ENCODE peak calls at places on chromosomes 1 and 21, in five cellular contexts. One of them, this sample, is unnamed.

GRCh38 chr1:229086686-229087085 is 184.2 kb upstream of the RAB4A start:
- DNase-seq in T47D: no peak
- DNase-seq in kidney glomerular epithelial cell: no peak
- DNase-seq in kidney epithelial cell: no peak
- DNase-seq in smooth muscle cell of the brain vasculature: no peak
- DNase-seq in this sample: no peak

GRCh38 chr1:24391882-24392603 is 21.5 kb downstream of the STPG1 start:
- DNase-seq in kidney epithelial cell: no peak
- DNase-seq in smooth muscle cell of the brain vasculature: no peak
- DNase-seq in T47D: peak; percentile 50
- DNase-seq in kidney glomerular epithelial cell: peak; percentile 33
- DNase-seq in this sample: peak; percentile 74

GRCh38 chr21:29938968-29939858 is 583 bp downstream of the GRIK1 start:
- DNase-seq in kidney epithelial cell: no peak
- DNase-seq in smooth muscle cell of the brain vasculature: no peak
- DNase-seq in kidney glomerular epithelial cell: no peak
- DNase-seq in T47D: peak; percentile 5
- DNase-seq in this sample: no peak

GRCh38 chr1:206674745-206675175 is 9.9 kb upstream of the MAPKAPK2 start:
- DNase-seq in T47D: peak; percentile 90
- DNase-seq in kidney glomerular epithelial cell: peak; percentile 90
- DNase-seq in smooth muscle cell of the brain vasculature: peak; percentile 83
- DNase-seq in kidney epithelial cell: peak; percentile 84
- DNase-seq in this sample: no peak

GRCh38 chr1:202439308-202439707 is 90.8 kb downstream of the PPP1R12B start:
- DNase-seq in kidney epithelial cell: no peak
- DNase-seq in kidney glomerular epithelial cell: no peak
- DNase-seq in smooth muscle cell of the brain vasculature: no peak
- DNase-seq in T47D: no peak
- DNase-seq in this sample: no peak

GRCh38 chr21:19607983-19608668 is 1204.5 kb upstream of the TMPRSS15 start:
- DNase-seq in T47D: peak; percentile 64
- DNase-seq in smooth muscle cell of the brain vasculature: no peak
- DNase-seq in kidney glomerular epithelial cell: no peak
- DNase-seq in kidney epithelial cell: no peak
- DNase-seq in this sample: no peak

GRCh38 chr1:38064232-38064903 is 17.8 kb upstream of the POU3F1 start:
- DNase-seq in smooth muscle cell of the brain vasculature: no peak
- DNase-seq in kidney epithelial cell: peak; percentile 55
- DNase-seq in T47D: no peak
- DNase-seq in kidney glomerular epithelial cell: peak; percentile 18
- DNase-seq in this sample: peak; percentile 16

GRCh38 chr1:151892190-151892589 is 17.1 kb downstream of the THEM4 start:
- DNase-seq in T47D: no peak
- DNase-seq in smooth muscle cell of the brain vasculature: no peak
- DNase-seq in kidney epithelial cell: no peak
- DNase-seq in kidney glomerular epithelial cell: no peak
- DNase-seq in this sample: no peak

GRCh38 chr1:31669786-31670582 is 25.3 kb upstream of the PEF1 start:
- DNase-seq in kidney epithelial cell: peak; percentile 23
- DNase-seq in T47D: peak; percentile 79
- DNase-seq in kidney glomerular epithelial cell: peak; percentile 62
- DNase-seq in smooth muscle cell of the brain vasculature: peak; percentile 28
- DNase-seq in this sample: peak; percentile 62

GRCh38 chr1:203054184-203054583 is 27.9 kb downstream of the PPFIA4 start:
- DNase-seq in kidney glomerular epithelial cell: no peak
- DNase-seq in T47D: no peak
- DNase-seq in kidney epithelial cell: no peak
- DNase-seq in smooth muscle cell of the brain vasculature: no peak
- DNase-seq in this sample: no peak

GRCh38 chr1:233453433-233454200 is 126.1 kb downstream of the MAP3K21 start:
- DNase-seq in T47D: no peak
- DNase-seq in kidney epithelial cell: no peak
- DNase-seq in smooth muscle cell of the brain vasculature: no peak
- DNase-seq in kidney glomerular epithelial cell: no peak
- DNase-seq in this sample: no peak

GRCh38 chr1:56658254-56658653 is 13.1 kb downstream of the PRKAA2 start:
- DNase-seq in kidney epithelial cell: no peak
- DNase-seq in kidney glomerular epithelial cell: no peak
- DNase-seq in smooth muscle cell of the brain vasculature: no peak
- DNase-seq in T47D: no peak
- DNase-seq in this sample: no peak

GRCh38 chr1:45033356-45033755 is 21.3 kb downstream of the UROD start:
- DNase-seq in smooth muscle cell of the brain vasculature: no peak
- DNase-seq in kidney glomerular epithelial cell: no peak
- DNase-seq in T47D: no peak
- DNase-seq in kidney epithelial cell: no peak
- DNase-seq in this sample: no peak

GRCh38 chr1:211236633-211237321 is 22.4 kb upstream of the RCOR3 start:
- DNase-seq in kidney epithelial cell: no peak
- DNase-seq in T47D: peak; percentile 27
- DNase-seq in smooth muscle cell of the brain vasculature: no peak
- DNase-seq in kidney glomerular epithelial cell: peak; percentile 6
- DNase-seq in this sample: no peak

GRCh38 chr1:152189657-152190442 is 30.8 kb upstream of the RPTN start:
- DNase-seq in T47D: peak; percentile 85
- DNase-seq in smooth muscle cell of the brain vasculature: peak; percentile 49
- DNase-seq in kidney glomerular epithelial cell: peak; percentile 76
- DNase-seq in kidney epithelial cell: no peak
- DNase-seq in this sample: peak; percentile 82

GRCh38 chr1:244316986-244317655 is 134.6 kb downstream of the ADSS2 start:
- DNase-seq in T47D: no peak
- DNase-seq in kidney glomerular epithelial cell: no peak
- DNase-seq in smooth muscle cell of the brain vasculature: no peak
- DNase-seq in kidney epithelial cell: no peak
- DNase-seq in this sample: no peak

GRCh38 chr1:182716740-182717720 is 32.6 kb upstream of the RGS8 start:
- DNase-seq in kidney epithelial cell: no peak
- DNase-seq in T47D: peak; percentile 63
- DNase-seq in kidney glomerular epithelial cell: no peak
- DNase-seq in smooth muscle cell of the brain vasculature: no peak
- DNase-seq in this sample: no peak

GRCh38 chr1:25620211-25620610 is 3.6 kb downstream of the MAN1C1 start:
- DNase-seq in kidney glomerular epithelial cell: no peak
- DNase-seq in T47D: no peak
- DNase-seq in smooth muscle cell of the brain vasculature: no peak
- DNase-seq in kidney epithelial cell: no peak
- DNase-seq in this sample: no peak

GRCh38 chr1:199041173-199041914 is 402.5 kb downstream of the PTPRC start:
- DNase-seq in smooth muscle cell of the brain vasculature: no peak
- DNase-seq in kidney epithelial cell: no peak
- DNase-seq in T47D: no peak
- DNase-seq in kidney glomerular epithelial cell: no peak
- DNase-seq in this sample: no peak